ENCODE peak calls at places on chromosomes 2 and 18, in five cellular contexts. One of them, this sample, is unnamed.

GRCh38 chr2:26916128-26916692 is 54.2 kb upstream of the MAPRE3 start:
- DNase-seq in SK-N-SH: no peak
- DNase-seq in body of pancreas: no peak
- DNase-seq in tibial artery: no peak
- DNase-seq in Peyer's patch: no peak
- DNase-seq in this sample: no peak

GRCh38 chr2:128406629-128407252 is 88.1 kb upstream of the HS6ST1 start:
- DNase-seq in SK-N-SH: peak; percentile 21
- DNase-seq in body of pancreas: peak; percentile 55
- DNase-seq in tibial artery: peak; percentile 14
- DNase-seq in Peyer's patch: no peak
- DNase-seq in this sample: peak; percentile 81

GRCh38 chr18:52237551-52237950 is 102.4 kb upstream of the DCC start:
- DNase-seq in SK-N-SH: no peak
- DNase-seq in body of pancreas: no peak
- DNase-seq in tibial artery: no peak
- DNase-seq in Peyer's patch: no peak
- DNase-seq in this sample: no peak

GRCh38 chr2:217935901-217936684 is 66.7 kb downstream of the TNS1 start:
- DNase-seq in SK-N-SH: no peak
- DNase-seq in body of pancreas: no peak
- DNase-seq in tibial artery: no peak
- DNase-seq in Peyer's patch: no peak
- DNase-seq in this sample: no peak

GRCh38 chr2:204869142-204869823 is 324.0 kb downstream of the PARD3B start:
- DNase-seq in SK-N-SH: no peak
- DNase-seq in body of pancreas: no peak
- DNase-seq in tibial artery: no peak
- DNase-seq in Peyer's patch: no peak
- DNase-seq in this sample: no peak

GRCh38 chr2:157439792-157440186 is 4.1 kb downstream of the CYTIP start:
- DNase-seq in SK-N-SH: no peak
- DNase-seq in body of pancreas: no peak
- DNase-seq in tibial artery: no peak
- DNase-seq in Peyer's patch: peak; percentile 67
- DNase-seq in this sample: no peak

GRCh38 chr2:176648691-176649297 is 379.6 kb downstream of the MTX2 start:
- DNase-seq in SK-N-SH: no peak
- DNase-seq in body of pancreas: no peak
- DNase-seq in tibial artery: no peak
- DNase-seq in Peyer's patch: no peak
- DNase-seq in this sample: no peak

GRCh38 chr2:67108231-67108630 is 288.9 kb upstream of the ETAA1 start:
- DNase-seq in SK-N-SH: no peak
- DNase-seq in body of pancreas: peak; percentile 51
- DNase-seq in tibial artery: no peak
- DNase-seq in Peyer's patch: no peak
- DNase-seq in this sample: no peak

GRCh38 chr18:69469444-69469919 is 68.8 kb downstream of the DOK6 start:
- DNase-seq in SK-N-SH: peak; percentile 29
- DNase-seq in body of pancreas: peak; percentile 7
- DNase-seq in tibial artery: no peak
- DNase-seq in Peyer's patch: no peak
- DNase-seq in this sample: peak; percentile 55

GRCh38 chr2:238030422-238031155 is 30.2 kb upstream of the SCLY start:
- DNase-seq in SK-N-SH: no peak
- DNase-seq in body of pancreas: no peak
- DNase-seq in tibial artery: no peak
- DNase-seq in Peyer's patch: no peak
- DNase-seq in this sample: no peak

GRCh38 chr2:240717181-240717641 is 25.5 kb downstream of the AQP12A start:
- DNase-seq in SK-N-SH: no peak
- DNase-seq in body of pancreas: no peak
- DNase-seq in tibial artery: no peak
- DNase-seq in Peyer's patch: no peak
- DNase-seq in this sample: no peak

GRCh38 chr2:7860693-7861092 is 821.2 kb upstream of the ID2 start:
- DNase-seq in SK-N-SH: no peak
- DNase-seq in body of pancreas: no peak
- DNase-seq in tibial artery: no peak
- DNase-seq in Peyer's patch: no peak
- DNase-seq in this sample: peak; percentile 54

GRCh38 chr2:97914691-97915213 is 81.0 kb downstream of the TMEM131 start:
- DNase-seq in SK-N-SH: no peak
- DNase-seq in body of pancreas: no peak
- DNase-seq in tibial artery: no peak
- DNase-seq in Peyer's patch: no peak
- DNase-seq in this sample: no peak

GRCh38 chr2:23602113-23602512 is 217.1 kb downstream of the KLHL29 start:
- DNase-seq in SK-N-SH: no peak
- DNase-seq in body of pancreas: no peak
- DNase-seq in tibial artery: peak; percentile 75
- DNase-seq in Peyer's patch: no peak
- DNase-seq in this sample: peak; percentile 77

GRCh38 chr18:23812566-23813440 is 123.5 kb downstream of the LAMA3 start:
- DNase-seq in SK-N-SH: peak; percentile 34
- DNase-seq in body of pancreas: no peak
- DNase-seq in tibial artery: no peak
- DNase-seq in Peyer's patch: no peak
- DNase-seq in this sample: peak; percentile 66

GRCh38 chr2:202815548-202816420 is 55.8 kb downstream of the ICA1L start:
- DNase-seq in SK-N-SH: no peak
- DNase-seq in body of pancreas: no peak
- DNase-seq in tibial artery: peak; percentile 29
- DNase-seq in Peyer's patch: no peak
- DNase-seq in this sample: no peak

GRCh38 chr2:120809576-120810440 is 74.1 kb downstream of the GLI2 start:
- DNase-seq in SK-N-SH: no peak
- DNase-seq in body of pancreas: no peak
- DNase-seq in tibial artery: no peak
- DNase-seq in Peyer's patch: no peak
- DNase-seq in this sample: peak; percentile 84

GRCh38 chr18:60113396-60113795 is 213.6 kb downstream of the PMAIP1 start:
- DNase-seq in SK-N-SH: no peak
- DNase-seq in body of pancreas: no peak
- DNase-seq in tibial artery: no peak
- DNase-seq in Peyer's patch: no peak
- DNase-seq in this sample: no peak

GRCh38 chr2:235854276-235854675 is 313.9 kb downstream of the GBX2 start:
- DNase-seq in SK-N-SH: no peak
- DNase-seq in body of pancreas: no peak
- DNase-seq in tibial artery: no peak
- DNase-seq in Peyer's patch: no peak
- DNase-seq in this sample: no peak

GRCh38 chr18:34729264-34729663 is 19.2 kb downstream of the DTNA start:
- DNase-seq in SK-N-SH: peak; percentile 19
- DNase-seq in body of pancreas: no peak
- DNase-seq in tibial artery: no peak
- DNase-seq in Peyer's patch: no peak
- DNase-seq in this sample: peak; percentile 64

GRCh38 chr18:30806823-30807222 is 235.7 kb downstream of the DSC3 start:
- DNase-seq in SK-N-SH: no peak
- DNase-seq in body of pancreas: no peak
- DNase-seq in tibial artery: no peak
- DNase-seq in Peyer's patch: no peak
- DNase-seq in this sample: no peak

GRCh38 chr2:217077841-217078407 is 218.1 kb upstream of the TNP1 start:
- DNase-seq in SK-N-SH: no peak
- DNase-seq in body of pancreas: no peak
- DNase-seq in tibial artery: no peak
- DNase-seq in Peyer's patch: no peak
- DNase-seq in this sample: no peak

GRCh38 chr2:28401948-28402550 is 9.4 kb downstream of the FOSL2 start:
- DNase-seq in SK-N-SH: no peak
- DNase-seq in body of pancreas: no peak
- DNase-seq in tibial artery: no peak
- DNase-seq in Peyer's patch: no peak
- DNase-seq in this sample: no peak

GRCh38 chr2:241680827-241681599 is 5.6 kb downstream of the DTYMK start:
- DNase-seq in SK-N-SH: no peak
- DNase-seq in body of pancreas: no peak
- DNase-seq in tibial artery: peak; percentile 53
- DNase-seq in Peyer's patch: no peak
- DNase-seq in this sample: no peak

GRCh38 chr2:1633936-1634587 is 110.3 kb downstream of the PXDN start:
- DNase-seq in SK-N-SH: no peak
- DNase-seq in body of pancreas: no peak
- DNase-seq in tibial artery: no peak
- DNase-seq in Peyer's patch: no peak
- DNase-seq in this sample: no peak

GRCh38 chr2:164745012-164745797 is 96.4 kb downstream of the COBLL1 start:
- DNase-seq in SK-N-SH: no peak
- DNase-seq in body of pancreas: no peak
- DNase-seq in tibial artery: no peak
- DNase-seq in Peyer's patch: no peak
- DNase-seq in this sample: no peak

DNA sequence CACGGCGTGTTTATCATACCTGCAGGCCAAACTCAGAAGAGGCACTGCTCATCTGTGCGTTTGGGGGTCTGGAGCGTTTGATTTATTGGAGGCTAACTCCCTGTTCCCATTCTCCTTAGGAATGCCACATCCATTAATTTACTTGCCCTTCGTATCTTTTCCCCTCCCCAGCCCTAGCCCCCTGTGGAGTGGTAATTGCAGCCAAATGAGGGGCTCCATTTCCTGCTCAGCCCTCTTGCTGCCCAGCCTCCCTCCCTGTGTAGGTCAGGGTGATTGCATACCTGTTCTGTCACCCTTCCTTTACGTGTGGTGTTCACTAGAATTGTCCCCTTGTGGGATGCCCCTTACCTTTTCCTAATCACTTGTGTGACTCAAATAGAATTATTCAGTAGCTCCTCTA is 120.4 kb downstream of the MAP3K20 start:
- DNase-seq in SK-N-SH: no peak
- DNase-seq in body of pancreas: no peak
- DNase-seq in tibial artery: no peak
- DNase-seq in Peyer's patch: no peak
- DNase-seq in this sample: no peak
- H3K4me1 ChIP-seq in SK-N-SH: no peaks in the 10 kb centered on the region
- H3K4me1 ChIP-seq in body of pancreas: no peaks in the 10 kb centered on the region
- H3K4me1 ChIP-seq in tibial artery: peaks cover 30% of the 10 kb centered on the region
- H3K4me1 ChIP-seq in Peyer's patch: no peaks in the 10 kb centered on the region
- H3K4me1 ChIP-seq in this sample: peaks cover 7% of the 10 kb centered on the region

DNA sequence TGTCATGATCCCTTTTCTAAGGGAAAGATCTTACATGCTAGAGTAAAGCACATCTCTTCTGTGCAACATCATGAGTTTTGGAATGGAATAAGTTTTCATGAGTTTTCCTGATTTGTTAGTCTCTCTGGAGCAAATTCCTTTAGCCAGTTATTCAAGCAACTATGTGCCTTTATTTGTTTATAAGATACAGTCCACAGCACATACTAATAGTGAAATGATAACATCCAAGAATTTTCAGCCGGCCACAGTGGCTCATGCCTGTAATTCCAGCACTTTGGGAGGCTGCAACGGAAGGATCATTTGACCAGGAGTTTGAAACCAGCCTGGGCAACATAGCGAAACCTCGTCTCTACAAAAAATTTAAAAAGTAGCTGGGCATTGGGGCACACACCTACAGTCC is 82.0 kb upstream of the LTBP1 start:
- DNase-seq in SK-N-SH: no peak
- DNase-seq in body of pancreas: no peak
- DNase-seq in tibial artery: no peak
- DNase-seq in Peyer's patch: no peak
- DNase-seq in this sample: no peak
- TF ChIP-seq CTCF in SK-N-SH: no peak
- TF ChIP-seq CTCF in body of pancreas: no peak
- TF ChIP-seq CTCF in tibial artery: no peak
- TF ChIP-seq CTCF in Peyer's patch: no peak
- TF ChIP-seq CTCF in this sample: no peak

DNA sequence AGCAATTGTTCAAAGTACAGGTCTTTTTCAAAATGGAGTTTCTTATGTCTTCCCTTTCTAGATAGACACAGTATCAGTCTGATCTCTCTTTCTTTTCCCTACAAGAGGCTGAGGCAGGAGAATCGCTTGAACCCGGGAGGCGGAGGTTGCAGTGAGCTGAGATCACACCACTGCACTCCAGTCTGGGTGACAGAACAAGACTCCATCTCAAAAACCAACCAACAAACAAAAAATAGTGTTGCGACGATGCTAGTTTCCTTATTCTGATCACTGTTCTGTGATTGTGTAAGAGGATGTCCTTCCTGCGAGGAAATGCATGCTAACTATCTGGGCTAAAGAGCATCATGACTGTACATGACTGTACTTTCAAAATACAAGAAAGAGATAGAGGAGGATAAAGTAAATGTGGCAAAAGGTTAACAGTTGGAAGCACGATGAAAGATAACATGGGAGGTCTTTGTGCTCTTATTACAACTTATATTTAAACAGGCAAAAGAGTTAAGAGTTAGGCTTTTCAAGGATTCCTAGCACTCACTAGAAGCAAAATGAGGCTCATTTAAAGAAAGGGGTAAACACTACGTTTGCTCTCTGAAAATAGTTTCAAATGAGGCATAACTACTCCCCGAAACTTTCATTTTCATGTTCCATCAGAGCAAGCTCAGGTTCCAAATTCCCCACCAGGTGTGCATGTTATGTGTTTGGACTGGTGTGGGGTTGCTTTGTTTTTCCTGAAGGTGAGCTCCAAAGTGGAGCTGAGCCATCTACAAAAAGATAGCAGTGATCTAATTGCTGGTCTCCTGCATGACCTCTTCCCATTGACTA is 23.8 kb downstream of the SOWAHC start:
- DNase-seq in SK-N-SH: no peak
- DNase-seq in body of pancreas: no peak
- DNase-seq in tibial artery: no peak
- DNase-seq in Peyer's patch: no peak
- DNase-seq in this sample: no peak
- H3K4me3 ChIP-seq in SK-N-SH: no peak overlapping the region
- H3K4me3 ChIP-seq in body of pancreas: no peak overlapping the region
- H3K4me3 ChIP-seq in tibial artery: no peak overlapping the region
- H3K4me3 ChIP-seq in Peyer's patch: no peak overlapping the region
- H3K4me3 ChIP-seq in this sample: no peak overlapping the region

GRCh38 chr2:85156141-85156540 is 22.9 kb downstream of the TCF7L1 start:
- DNase-seq in SK-N-SH: no peak
- DNase-seq in body of pancreas: no peak
- DNase-seq in tibial artery: no peak
- DNase-seq in Peyer's patch: no peak
- DNase-seq in this sample: no peak
- H3K4me1 ChIP-seq in SK-N-SH: peaks cover 41% of the 10 kb centered on the region
- H3K4me1 ChIP-seq in body of pancreas: peaks cover 12% of the 10 kb centered on the region
- H3K4me1 ChIP-seq in tibial artery: peaks cover 7% of the 10 kb centered on the region
- H3K4me1 ChIP-seq in Peyer's patch: no peaks in the 10 kb centered on the region
- H3K4me1 ChIP-seq in this sample: peaks cover 24% of the 10 kb centered on the region

This sample was measured in A673.